ENCODE peak calls at places on chromosomes 7 and 10, in seven cellular contexts. W, J, H, V, I, Y and K are unnamed samples. For H3K4me1 and H3K9me3, the result is how much of the 10 kb centered on the place peaks cover.

GRCh38 chr10:126524526-126524925 is 136.2 kb upstream of the ADAM12 start:
- DNase-seq in J (no peak), I (no peak), W (no peak), H (no peak), V (no peak), Y (no peak), K (no peak)

GRCh38 chr10:131786756-131787605 is 113.8 kb upstream of the PPP2R2D start:
- DNase-seq in W (no peak), I (no peak), H (no peak), V (peak), Y (no peak), J (peak), K (no peak)

GRCh38 chr7:18144171-18144570 is 116.5 kb upstream of the PRPS1L1 start:
- DNase-seq in Y (no peak), W (no peak), J (no peak), I (no peak), H (no peak), V (no peak), K (no peak)

GRCh38 chr7:29328050-29328449 is 133.5 kb downstream of the CHN2 start:
- DNase-seq in I (no peak), W (no peak), H (no peak), V (peak), J (no peak), Y (no peak), K (no peak)

GRCh38 chr10:68562666-68563522 is 2.8 kb downstream of the TET1 start:
- DNase-seq in V (peak), Y (no peak), J (no peak), I (no peak), H (no peak), W (no peak), K (no peak)

GRCh38 chr10:62946278-62946677 is 130.1 kb upstream of the EGR2 start:
- DNase-seq in W (no peak), V (no peak), I (no peak), J (no peak), Y (no peak), H (no peak), K (no peak)

GRCh38 chr7:22853674-22854157 is 31.1 kb upstream of the TOMM7 start:
- DNase-seq in V (peak), H (no peak), Y (peak), J (peak), W (no peak), I (peak), K (no peak)

GRCh38 chr10:95480901-95481491 is 80.2 kb downstream of the SORBS1 start:
- DNase-seq in H (no peak), V (no peak), J (no peak), I (no peak), W (no peak), Y (no peak), K (no peak)

GRCh38 chr10:133454204-133454893 is 604 bp downstream of the SCART1 start:
- DNase-seq in V (no peak), J (no peak), Y (no peak), W (no peak), I (no peak), H (peak), K (peak)

GRCh38 chr7:128879939-128880746 is 17.5 kb downstream of the ATP6V1F start:
- DNase-seq in Y (no peak), W (peak), I (peak), V (peak), J (peak), H (peak), K (peak)

GRCh38 chr10:93954726-93955363 is 38.9 kb upstream of the PLCE1 start:
- DNase-seq in Y (no peak), W (no peak), I (no peak), H (no peak), V (no peak), J (no peak), K (no peak)

GRCh38 chr7:100544949-100545635 is 6.1 kb downstream of the AGFG2 start:
- DNase-seq in W (no peak), Y (no peak), J (peak), I (no peak), H (no peak), V (peak), K (no peak)
- H3K4me1 ChIP-seq in W (under half), Y (half or more), J (half or more), I (under half), H (half or more), V (half or more), K (half or more)

DNA sequence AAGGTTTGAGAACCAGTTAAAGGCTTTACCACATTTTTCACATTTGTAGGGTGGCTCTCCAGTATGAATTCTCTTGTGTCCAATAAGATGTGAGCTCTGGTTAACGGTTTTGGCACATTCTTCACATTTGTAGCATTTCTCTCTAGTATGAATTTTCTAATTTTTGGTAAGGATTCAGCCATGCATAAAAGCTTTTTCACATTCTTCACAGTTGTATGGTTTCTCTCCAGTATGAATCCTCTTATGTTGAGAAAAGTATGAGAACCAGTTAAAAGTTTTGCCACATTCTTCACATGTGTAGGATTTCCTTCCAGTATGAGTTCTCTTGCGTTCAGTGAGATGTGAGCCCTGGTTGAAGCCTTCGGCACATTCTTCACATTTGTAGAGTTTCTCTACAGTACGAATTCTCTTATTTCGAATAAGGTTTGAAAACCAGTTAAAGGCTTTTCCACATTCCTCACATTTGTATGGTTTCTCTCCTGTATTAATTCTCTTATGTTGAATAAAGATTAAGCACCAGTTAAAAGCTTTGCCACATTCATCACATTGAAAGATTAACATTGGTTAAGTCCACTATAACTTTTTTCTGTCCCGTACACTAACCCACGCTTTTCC is 33.2 kb upstream of the ZNF479 start:
- DNase-seq in Y (no peak), H (no peak), J (no peak), I (no peak), V (no peak), W (no peak), K (no peak)
- H3K9me3 ChIP-seq in Y (under half), H (under half), J (under half), I (under half), V (half or more), W (under half), K (under half)

DNA sequence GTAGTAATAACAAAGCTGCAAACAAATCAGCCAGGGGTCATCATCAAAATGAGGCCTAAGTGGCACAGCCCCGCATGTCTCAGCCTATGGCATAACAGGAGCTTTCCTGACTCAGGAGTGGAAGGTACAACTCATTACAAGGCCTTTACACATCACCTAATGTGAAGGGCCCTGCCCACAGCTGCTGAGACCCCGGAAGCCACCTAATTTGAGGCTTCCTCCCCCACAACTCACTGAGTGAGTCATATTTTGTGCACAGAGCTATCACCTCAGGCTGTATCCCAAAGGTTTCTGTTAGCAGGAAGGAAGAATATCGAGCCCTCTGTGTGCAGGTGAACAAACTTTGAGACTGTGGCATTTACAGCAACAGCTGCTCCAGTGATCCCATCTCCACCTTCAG is 20.5 kb downstream of the HTR5A start:
- DNase-seq in H (no peak), I (no peak), Y (no peak), J (no peak), W (no peak), V (no peak), K (no peak)
- H3K4me1 ChIP-seq in H (under half), I (under half), Y (under half), J (under half), W (under half), V (under half), K (under half)

GRCh38 chr10:17049195-17049594 is 80.4 kb downstream of the CUBN start:
- DNase-seq in Y (no peak), V (no peak), I (no peak), W (no peak), H (no peak), J (no peak), K (no peak)

GRCh38 chr10:17043586-17043985 is 86.0 kb downstream of the CUBN start:
- DNase-seq in V (no peak), I (no peak), Y (no peak), J (no peak), W (no peak), H (no peak), K (no peak)

GRCh38 chr10:17047908-17048307 is 81.7 kb downstream of the CUBN start:
- DNase-seq in W (no peak), J (no peak), Y (no peak), I (no peak), V (no peak), H (no peak), K (no peak)

GRCh38 chr10:17051851-17052250 is 77.8 kb downstream of the CUBN start:
- DNase-seq in J (no peak), I (no peak), H (no peak), V (no peak), Y (no peak), W (no peak), K (no peak)

GRCh38 chr10:17046989-17047388 is 82.6 kb downstream of the CUBN start:
- DNase-seq in I (no peak), H (no peak), W (no peak), Y (no peak), V (no peak), J (no peak), K (no peak)
- H3K9me3 ChIP-seq in I (under half), H (under half), W (under half), Y (under half), V (under half), J (under half), K (under half)